ENCODE peak calls at places on chromosomes 4 and X, in ten cellular contexts. F is upper lobe of right lung, K is endothelial cell of umbilical vein, X is PC-3, C is suprapubic skin, D is lower lobe of right lung, R is astrocyte, J is thyroid gland, O is psoas muscle, N is transverse colon. S is an unnamed sample.

GRCh38 chr4:123558865-123559264 is 162.3 kb downstream of the SPRY1 start:
- DNase-seq in F (no peak), K (no peak), X (no peak), C (no peak), D (no peak), R (no peak), J (no peak), O (no peak), N (no peak), S (no peak)

GRCh38 chr4:8164687-8165086 is 6.1 kb upstream of the ABLIM2 start:
- DNase-seq in F (no peak), K (no peak), X (no peak), C (no peak), D (no peak), R (no peak), J (no peak), O (no peak), N (no peak), S (no peak)

GRCh38 chrX:50779694-50780093 is 34.3 kb downstream of the SHROOM4 start:
- DNase-seq in F (no peak), K (peak), X (no peak), C (no peak), D (no peak), R (no peak), J (no peak), O (no peak), N (no peak), S (no peak)

GRCh38 chr4:48033825-48034413 is 17.3 kb downstream of the NIPAL1 start:
- DNase-seq in F (no peak), K (peak), X (peak), C (no peak), D (no peak), R (no peak), J (peak), O (no peak), N (peak), S (peak)

GRCh38 chrX:3582421-3582820 is 131.0 kb downstream of the PRKX start:
- DNase-seq in F (no peak), K (no peak), X (no peak), C (no peak), D (no peak), R (peak), J (no peak), O (no peak), N (no peak), S (no peak)

GRCh38 chr4:48255130-48255958 is 14.3 kb downstream of the TEC start:
- DNase-seq in F (no peak), K (no peak), X (no peak), C (no peak), D (no peak), R (no peak), J (no peak), O (no peak), N (no peak), S (no peak)

GRCh38 chr4:128056396-128056795 is 4.7 kb upstream of the LARP1B start:
- DNase-seq in F (no peak), K (no peak), X (no peak), C (no peak), D (no peak), R (no peak), J (no peak), O (no peak), N (no peak), S (no peak)

GRCh38 chr4:113446019-113446418 is 315.5 kb downstream of the CAMK2D start:
- DNase-seq in F (no peak), K (peak), X (peak), C (no peak), D (no peak), R (peak), J (no peak), O (no peak), N (no peak), S (peak)

GRCh38 chr4:133801858-133802257 is 399.7 kb downstream of the PABPC4L start:
- DNase-seq in F (no peak), K (peak), X (no peak), C (no peak), D (no peak), R (no peak), J (no peak), O (no peak), N (no peak), S (no peak)

GRCh38 chrX:67585401-67585800 is 41.6 kb downstream of the AR start:
- DNase-seq in F (no peak), K (no peak), X (no peak), C (no peak), D (no peak), R (no peak), J (no peak), O (no peak), N (no peak), S (no peak)

GRCh38 chr4:169222768-169223167 is 48.0 kb downstream of the SH3RF1 start:
- DNase-seq in F (no peak), K (no peak), X (no peak), C (no peak), D (no peak), R (no peak), J (no peak), O (no peak), N (peak), S (no peak)

GRCh38 chr4:87423313-87424031 is 1.1 kb downstream of the NUDT9 start:
- DNase-seq in F (no peak), K (peak), X (no peak), C (no peak), D (no peak), R (no peak), J (no peak), O (no peak), N (no peak), S (peak)

GRCh38 chrX:78708171-78708570 is 39.3 kb upstream of the LPAR4 start:
- DNase-seq in F (no peak), K (peak), X (peak), C (no peak), D (no peak), R (no peak), J (no peak), O (no peak), N (peak), S (no peak)

GRCh38 chrX:50913520-50913919 is 3.0 kb downstream of the BMP15 start:
- DNase-seq in F (no peak), K (peak), X (no peak), C (no peak), D (no peak), R (no peak), J (no peak), O (no peak), N (no peak), S (no peak)

GRCh38 chrX:155263854-155264628 is at the start of gene RAB39B:
- DNase-seq in F (peak), K (peak), X (peak), C (no peak), D (peak), R (peak), J (peak), O (peak), N (peak), S (peak)

GRCh38 chr4:8508731-8509130 is 68.2 kb downstream of the TRMT44 start:
- DNase-seq in F (no peak), K (no peak), X (no peak), C (no peak), D (no peak), R (no peak), J (no peak), O (no peak), N (no peak), S (no peak)

GRCh38 chr4:55768291-55768690 is 51.3 kb upstream of the EXOC1L start:
- DNase-seq in F (no peak), K (peak), X (peak), C (no peak), D (no peak), R (peak), J (no peak), O (no peak), N (no peak), S (peak)

GRCh38 chr4:156779774-156780173 is 191.8 kb downstream of the PDGFC start:
- DNase-seq in F (no peak), K (peak), X (peak), C (no peak), D (no peak), R (peak), J (no peak), O (no peak), N (no peak), S (peak)

GRCh38 chrX:46683023-46683422 is 75.9 kb downstream of the SLC9A7 start:
- DNase-seq in F (no peak), K (no peak), X (peak), C (no peak), D (no peak), R (peak), J (peak), O (no peak), N (no peak), S (no peak)

GRCh38 chr4:105147226-105148151 is 813 bp downstream of the TET2 start:
- DNase-seq in F (no peak), K (peak), X (peak), C (no peak), D (peak), R (peak), J (peak), O (no peak), N (peak), S (peak)

GRCh38 chr4:128862608-128863313 is 53.3 kb downstream of the JADE1 start:
- DNase-seq in F (no peak), K (peak), X (no peak), C (no peak), D (no peak), R (peak), J (no peak), O (no peak), N (no peak), S (no peak)

GRCh38 chr4:64230709-64231310 is 178.4 kb downstream of the TECRL start:
- DNase-seq in F (no peak), K (no peak), X (peak), C (no peak), D (no peak), R (peak), J (no peak), O (no peak), N (no peak), S (no peak)

GRCh38 chr4:77591532-77591931 is 14.1 kb upstream of the CXCL13 start:
- DNase-seq in F (no peak), K (no peak), X (no peak), C (no peak), D (no peak), R (no peak), J (no peak), O (no peak), N (no peak), S (no peak)

GRCh38 chrX:139078761-139079160 is 367.2 kb upstream of the FGF13 start:
- DNase-seq in F (no peak), K (no peak), X (no peak), C (no peak), D (no peak), R (peak), J (no peak), O (no peak), N (no peak), S (no peak)

GRCh38 chr4:154416183-154416543 is 75.4 kb downstream of the DCHS2 start:
- DNase-seq in F (no peak), K (no peak), X (no peak), C (no peak), D (no peak), R (no peak), J (peak), O (peak), N (peak), S (no peak)
- TF ChIP-seq CTCF in F (no peak), K (no peak), X (peak), C (no peak), D (no peak), R (no peak), J (no peak), O (no peak), N (no peak), S (no peak)

GRCh38 chr4:1047106-1047975 is 35.9 kb downstream of the FGFRL1 start:
- DNase-seq in F (peak), K (peak), X (no peak), C (peak), D (peak), R (no peak), J (peak), O (peak), N (peak), S (no peak)
- H3K27ac ChIP-seq in F (no peak), K (peak), X (no peak), C (no peak), D (peak), R (peak), J (peak), O (no peak), N (peak), S (peak)

GRCh38 chr4:140153744-140154571 is at the start of gene MAML3:
- DNase-seq in F (peak), K (peak), X (peak), C (peak), D (peak), R (peak), J (peak), O (peak), N (peak), S (no peak)
- TF ChIP-seq CTCF in F (no peak), K (no peak), X (no peak), C (no peak), D (no peak), R (no peak), J (no peak), O (no peak), N (peak), S (no peak)

GRCh38 chr4:95283320-95283719 is 265.5 kb downstream of the UNC5C start:
- DNase-seq in F (no peak), K (no peak), X (no peak), C (no peak), D (no peak), R (no peak), J (no peak), O (no peak), N (no peak), S (no peak)
- H3K27ac ChIP-seq in F (no peak), K (no peak), X (no peak), C (no peak), D (no peak), R (no peak), J (no peak), O (no peak), N (no peak), S (no peak)

GRCh38 chr4:184163813-184164212 is 53.9 kb downstream of the ENPP6 start:
- DNase-seq in F (peak), K (peak), X (peak), C (no peak), D (peak), R (no peak), J (peak), O (no peak), N (peak), S (peak)
- TF ChIP-seq CTCF in F (peak), K (peak), X (peak), C (peak), D (peak), R (peak), J (peak), O (peak), N (peak), S (peak)

S was measured in RWPE1.